ENCODE peak calls at places on chromosomes 1 and 21, in four cellular contexts. One of them, this sample, is unnamed.

GRCh38 chr1:45306319-45306718 is 20.4 kb upstream of the HPDL start:
- DNase-seq in HCT116: no peak
- DNase-seq in K562: no peak
- DNase-seq in IMR-90: peak; percentile 60
- DNase-seq in this sample: no peak

GRCh38 chr1:93324486-93325464 is 20.9 kb upstream of the DR1 start:
- DNase-seq in IMR-90: peak; percentile 81
- DNase-seq in HCT116: peak; percentile 35
- DNase-seq in K562: no peak
- DNase-seq in this sample: no peak

GRCh38 chr1:52976183-52977035 is 49.3 kb downstream of the SCP2 start:
- DNase-seq in K562: peak; percentile 35
- DNase-seq in HCT116: no peak
- DNase-seq in IMR-90: no peak
- DNase-seq in this sample: peak; percentile 84

GRCh38 chr1:155086182-155086741 is 7.6 kb downstream of the EFNA3 start:
- DNase-seq in K562: peak; percentile 81
- DNase-seq in HCT116: no peak
- DNase-seq in IMR-90: no peak
- DNase-seq in this sample: peak; percentile 95

GRCh38 chr1:7379445-7379971 is 391.6 kb upstream of the VAMP3 start:
- DNase-seq in K562: no peak
- DNase-seq in IMR-90: peak; percentile 83
- DNase-seq in HCT116: no peak
- DNase-seq in this sample: peak; percentile 73

GRCh38 chr21:34693192-34693810 is 24.5 kb downstream of the CLIC6 start:
- DNase-seq in IMR-90: peak; percentile 74
- DNase-seq in HCT116: peak; percentile 59
- DNase-seq in K562: peak; percentile 74
- DNase-seq in this sample: peak; percentile 69

GRCh38 chr1:39917825-39918224 is 16.1 kb upstream of the MYCL start:
- DNase-seq in HCT116: no peak
- DNase-seq in K562: no peak
- DNase-seq in IMR-90: no peak
- DNase-seq in this sample: no peak

GRCh38 chr1:50548243-50548642 is 125.0 kb upstream of the DMRTA2 start:
- DNase-seq in HCT116: no peak
- DNase-seq in K562: no peak
- DNase-seq in IMR-90: no peak
- DNase-seq in this sample: no peak

GRCh38 chr1:171152533-171152932 is 32.6 kb upstream of the FMO2 start:
- DNase-seq in IMR-90: no peak
- DNase-seq in K562: no peak
- DNase-seq in HCT116: no peak
- DNase-seq in this sample: no peak

GRCh38 chr21:24290151-24290833 is 1317.0 kb downstream of the MRPL39 start:
- DNase-seq in HCT116: no peak
- DNase-seq in K562: no peak
- DNase-seq in IMR-90: no peak
- DNase-seq in this sample: no peak

GRCh38 chr1:58818075-58818474 is 34.2 kb upstream of the JUN start:
- DNase-seq in K562: no peak
- DNase-seq in IMR-90: peak; percentile 97
- DNase-seq in HCT116: no peak
- DNase-seq in this sample: no peak

GRCh38 chr1:145751491-145752021 is 32.3 kb downstream of the CD160 start:
- DNase-seq in HCT116: no peak
- DNase-seq in IMR-90: peak; percentile 97
- DNase-seq in K562: no peak
- DNase-seq in this sample: no peak

GRCh38 chr1:54549181-54549924 is 1.3 kb downstream of the ACOT11 start:
- DNase-seq in IMR-90: no peak
- DNase-seq in K562: peak; percentile 4
- DNase-seq in HCT116: no peak
- DNase-seq in this sample: no peak

GRCh38 chr21:33332143-33332542 is 7.4 kb downstream of the IFNAR1 start:
- DNase-seq in HCT116: no peak
- DNase-seq in K562: peak; percentile 47
- DNase-seq in IMR-90: no peak
- DNase-seq in this sample: no peak

GRCh38 chr1:35554261-35555211 is 2.7 kb downstream of the KIAA0319L start:
- DNase-seq in IMR-90: no peak
- DNase-seq in K562: no peak
- DNase-seq in HCT116: no peak
- DNase-seq in this sample: no peak

GRCh38 chr1:35555601-35556477 is 1.4 kb downstream of the KIAA0319L start:
- DNase-seq in IMR-90: peak; percentile 78
- DNase-seq in HCT116: no peak
- DNase-seq in K562: no peak
- DNase-seq in this sample: no peak

GRCh38 chr1:35557118-35557610 is at the start of gene KIAA0319L:
- DNase-seq in IMR-90: peak; percentile 37
- DNase-seq in HCT116: no peak
- DNase-seq in K562: peak; percentile 95
- DNase-seq in this sample: peak; percentile 90

GRCh38 chr1:35556494-35557117 is 597 bp downstream of the KIAA0319L start:
- DNase-seq in HCT116: no peak
- DNase-seq in K562: no peak
- DNase-seq in IMR-90: no peak
- DNase-seq in this sample: no peak

GRCh38 chr1:35555212-35555584 is 2.0 kb downstream of the KIAA0319L start:
- DNase-seq in HCT116: no peak
- DNase-seq in IMR-90: peak; percentile 58
- DNase-seq in K562: no peak
- DNase-seq in this sample: no peak
- H3K9ac ChIP-seq in HCT116: no peak overlapping the region
- H3K9ac ChIP-seq in IMR-90: no peak overlapping the region
- H3K9ac ChIP-seq in K562: no peak overlapping the region
- H3K9ac ChIP-seq in this sample: peak overlapping the region; percentile 27

DNA sequence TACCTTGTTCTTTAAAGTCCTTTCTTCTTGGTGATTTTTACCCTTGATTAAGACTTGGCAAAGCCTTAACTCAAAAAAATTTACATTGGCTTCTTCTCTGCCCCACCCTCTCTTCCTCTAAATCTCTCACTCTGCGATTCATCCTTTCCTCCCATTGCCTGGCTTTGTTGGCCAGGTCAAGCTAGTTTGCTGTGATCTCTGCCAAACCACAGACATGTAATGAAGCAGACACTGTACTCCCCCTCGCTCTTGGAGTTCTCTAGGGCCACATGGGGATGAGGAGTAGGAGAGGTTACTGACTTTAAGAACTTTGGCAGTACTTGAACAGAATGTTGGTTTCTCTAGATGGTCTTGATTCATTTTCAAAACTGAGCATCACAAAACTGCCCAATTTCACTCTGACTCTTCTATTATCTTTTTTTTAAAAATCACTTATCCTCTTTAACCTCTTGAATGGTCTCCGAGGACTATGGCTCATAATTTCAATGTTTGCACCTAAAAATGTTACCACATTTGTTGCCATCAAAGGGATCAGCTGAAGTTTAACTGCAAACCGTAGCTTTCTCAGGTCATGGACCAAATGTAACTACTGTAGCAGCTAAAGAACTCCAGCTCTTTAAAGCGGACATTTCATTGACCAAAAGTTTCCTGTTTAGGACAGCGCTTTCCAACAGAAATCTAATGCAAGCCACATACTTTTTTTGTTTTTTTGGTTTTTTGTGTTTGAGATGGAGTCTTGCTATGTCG is 62.7 kb upstream of the IPO9 start:
- DNase-seq in HCT116: no peak
- DNase-seq in K562: no peak
- DNase-seq in IMR-90: peak; percentile 91
- DNase-seq in this sample: no peak
- H3K27ac ChIP-seq in HCT116: no peak overlapping the region
- H3K27ac ChIP-seq in K562: no peak overlapping the region
- H3K27ac ChIP-seq in IMR-90: no peak overlapping the region
- H3K27ac ChIP-seq in this sample: no peak overlapping the region

GRCh38 chr1:185594786-185595410 is 139.3 kb upstream of the HMCN1 start:
- DNase-seq in HCT116: no peak
- DNase-seq in IMR-90: no peak
- DNase-seq in K562: no peak
- DNase-seq in this sample: no peak
- H3K9ac ChIP-seq in HCT116: no peak overlapping the region
- H3K9ac ChIP-seq in IMR-90: no peak overlapping the region
- H3K9ac ChIP-seq in K562: no peak overlapping the region
- H3K9ac ChIP-seq in this sample: no peak overlapping the region

GRCh38 chr1:15975805-15976680 is at the start of gene ZBTB17:
- DNase-seq in K562: peak; percentile 98
- DNase-seq in IMR-90: peak; percentile 91
- DNase-seq in HCT116: peak; percentile 86
- DNase-seq in this sample: peak; percentile 97
- H3K27ac ChIP-seq in K562: peak within 1 kb of the TSS; percentile 78
- H3K27ac ChIP-seq in IMR-90: peak within 1 kb of the TSS; percentile 66
- H3K27ac ChIP-seq in HCT116: peak within 1 kb of the TSS; percentile 61
- H3K27ac ChIP-seq in this sample: peak within 1 kb of the TSS; percentile 97